ENCODE peak calls at places on chromosomes 5 and 9, in ten cellular contexts. I is fibroblast of lung; X is iPS DF 6.9; J is activated CD4-positive, alpha-beta T cell treated with anti-CD3 and anti-CD28 coated beads, Interleukin-2, amount 50 U/mL, for 24 hours; K is HFF-Myc; M is HS-5; E is WTC11; U is non-pigmented ciliary epithelial cell; N is AG09319; P is GM10248. T is an unnamed sample.

GRCh38 chr5:53037141-53037859 is 48.1 kb downstream of the ITGA2 start:
- DNase-seq in I (peak), X (no peak), J (no peak), K (no peak), M (peak), E (no peak), U (peak), N (no peak), P (no peak), T (no peak)

GRCh38 chr5:179326176-179326997 is 18.9 kb downstream of the ADAMTS2 start:
- DNase-seq in I (peak), X (no peak), J (no peak), K (peak), M (no peak), E (peak), U (no peak), N (peak), P (no peak), T (peak)

GRCh38 chr9:112884086-112884485 is 6.6 kb downstream of the SLC46A2 start:
- DNase-seq in I (peak), X (no peak), J (no peak), K (no peak), M (no peak), E (no peak), U (no peak), N (no peak), P (no peak), T (no peak)

GRCh38 chr5:52794519-52794918 is 6.8 kb downstream of the ITGA1 start:
- DNase-seq in I (no peak), X (no peak), J (no peak), K (no peak), M (no peak), E (no peak), U (no peak), N (no peak), P (no peak), T (no peak)

GRCh38 chr5:136016945-136017530 is 11.8 kb upstream of the TGFBI start:
- DNase-seq in I (peak), X (no peak), J (no peak), K (no peak), M (peak), E (no peak), U (no peak), N (peak), P (no peak), T (no peak)

GRCh38 chr9:81822967-81823366 is 105.3 kb upstream of the SPATA31D4 start:
- DNase-seq in I (peak), X (no peak), J (no peak), K (no peak), M (no peak), E (no peak), U (no peak), N (no peak), P (no peak), T (no peak)

GRCh38 chr9:94126844-94127243 is 42.6 kb downstream of the PTPDC1 start:
- DNase-seq in I (no peak), X (no peak), J (no peak), K (no peak), M (no peak), E (no peak), U (no peak), N (no peak), P (no peak), T (no peak)

GRCh38 chr9:137466041-137466799 is 7.1 kb upstream of the NSMF start:
- DNase-seq in I (no peak), X (no peak), J (no peak), K (no peak), M (no peak), E (no peak), U (no peak), N (no peak), P (no peak), T (no peak)

GRCh38 chr5:169801324-169801777 is 164.3 kb downstream of the DOCK2 start:
- DNase-seq in I (peak), X (no peak), J (no peak), K (peak), M (peak), E (no peak), U (peak), N (no peak), P (no peak), T (no peak)

GRCh38 chr9:14417230-14417629 is 103.3 kb upstream of the NFIB start:
- DNase-seq in I (peak), X (no peak), J (no peak), K (no peak), M (no peak), E (no peak), U (no peak), N (no peak), P (no peak), T (no peak)

GRCh38 chr5:56360816-56361215 is 127.7 kb upstream of the ANKRD55 start:
- DNase-seq in I (peak), X (no peak), J (no peak), K (no peak), M (no peak), E (no peak), U (peak), N (no peak), P (no peak), T (no peak)

GRCh38 chr9:114343471-114344187 is 14.0 kb downstream of the ORM2 start:
- DNase-seq in I (no peak), X (no peak), J (no peak), K (no peak), M (no peak), E (no peak), U (no peak), N (no peak), P (no peak), T (no peak)

GRCh38 chr5:170791325-170791954 is 7.9 kb downstream of the GABRP start:
- DNase-seq in I (peak), X (peak), J (no peak), K (no peak), M (peak), E (peak), U (peak), N (peak), P (peak), T (peak)

GRCh38 chr5:122154910-122155309 is 25.6 kb downstream of the ZNF474 start:
- DNase-seq in I (peak), X (no peak), J (no peak), K (no peak), M (no peak), E (no peak), U (peak), N (no peak), P (no peak), T (no peak)

GRCh38 chr9:128323192-128323730 is 622 bp downstream of the COQ4 start:
- DNase-seq in I (peak), X (no peak), J (no peak), K (no peak), M (no peak), E (no peak), U (no peak), N (no peak), P (no peak), T (no peak)

GRCh38 chr5:111072949-111073682 is 1.6 kb downstream of the TSLP start:
- DNase-seq in I (peak), X (no peak), J (no peak), K (no peak), M (no peak), E (peak), U (no peak), N (no peak), P (peak), T (no peak)

GRCh38 chr9:122948313-122948712 is 7.5 kb downstream of the RABGAP1 start:
- DNase-seq in I (no peak), X (no peak), J (no peak), K (no peak), M (no peak), E (no peak), U (no peak), N (no peak), P (no peak), T (no peak)

GRCh38 chr5:1268056-1268455 is 26.8 kb downstream of the TERT start:
- DNase-seq in I (no peak), X (no peak), J (no peak), K (no peak), M (no peak), E (no peak), U (no peak), N (no peak), P (no peak), T (no peak)

GRCh38 chr9:21686738-21687137 is 115.7 kb upstream of the MTAP start:
- DNase-seq in I (peak), X (no peak), J (no peak), K (no peak), M (no peak), E (no peak), U (no peak), N (no peak), P (no peak), T (no peak)

GRCh38 chr9:107484117-107484723 is 5.3 kb downstream of the KLF4 start:
- DNase-seq in I (peak), X (no peak), J (no peak), K (peak), M (peak), E (peak), U (peak), N (peak), P (peak), T (no peak)

GRCh38 chr5:27020965-27021364 is 17.4 kb downstream of the CDH9 start:
- DNase-seq in I (peak), X (no peak), J (no peak), K (no peak), M (peak), E (no peak), U (no peak), N (no peak), P (no peak), T (no peak)

GRCh38 chr9:136252281-136252680 is 6.7 kb upstream of the QSOX2 start:
- DNase-seq in I (no peak), X (no peak), J (no peak), K (no peak), M (no peak), E (no peak), U (no peak), N (no peak), P (no peak), T (no peak)

GRCh38 chr9:104895572-104895971 is 32.4 kb downstream of the ABCA1 start:
- DNase-seq in I (peak), X (no peak), J (no peak), K (peak), M (peak), E (no peak), U (peak), N (peak), P (no peak), T (no peak)

GRCh38 chr9:121285835-121286687 is 18.1 kb downstream of the GSN start:
- DNase-seq in I (peak), X (no peak), J (no peak), K (no peak), M (no peak), E (peak), U (no peak), N (no peak), P (no peak), T (peak)

GRCh38 chr5:100790170-100790665 is 112.9 kb downstream of the ST8SIA4 start:
- DNase-seq in I (no peak), X (no peak), J (no peak), K (no peak), M (no peak), E (peak), U (no peak), N (no peak), P (no peak), T (peak)

GRCh38 chr5:147752666-147753290 is 29.8 kb downstream of the JAKMIP2 start:
- DNase-seq in I (no peak), X (no peak), J (no peak), K (no peak), M (no peak), E (no peak), U (no peak), N (no peak), P (no peak), T (no peak)

GRCh38 chr5:169065400-169065799 is 235.5 kb downstream of the SLIT3 start:
- DNase-seq in I (no peak), X (no peak), J (no peak), K (no peak), M (no peak), E (no peak), U (no peak), N (no peak), P (no peak), T (no peak)

GRCh38 chr5:163509288-163510040 is 4.0 kb downstream of the MAT2B start:
- DNase-seq in I (peak), X (no peak), J (no peak), K (no peak), M (no peak), E (no peak), U (no peak), N (no peak), P (no peak), T (no peak)

GRCh38 chr9:118268046-118268445 is 563.8 kb downstream of the TLR4 start:
- DNase-seq in I (no peak), X (no peak), J (no peak), K (no peak), M (no peak), E (no peak), U (no peak), N (no peak), P (no peak), T (no peak)

GRCh38 chr5:122498163-122498562 is 186.1 kb downstream of the SNCAIP start:
- DNase-seq in I (no peak), X (peak), J (no peak), K (no peak), M (no peak), E (peak), U (no peak), N (no peak), P (no peak), T (peak)

GRCh38 chr5:96476654-96477053 is 43.6 kb upstream of the PCSK1 start:
- DNase-seq in I (peak), X (no peak), J (no peak), K (peak), M (no peak), E (no peak), U (peak), N (no peak), P (no peak), T (no peak)

GRCh38 chr5:125002727-125003598 is 256.5 kb upstream of the ZNF608 start:
- DNase-seq in I (peak), X (no peak), J (no peak), K (no peak), M (no peak), E (no peak), U (no peak), N (no peak), P (no peak), T (no peak)

GRCh38 chr9:95807326-95807947 is 68.1 kb upstream of the ERCC6L2 start:
- DNase-seq in I (no peak), X (no peak), J (no peak), K (no peak), M (no peak), E (no peak), U (no peak), N (no peak), P (no peak), T (no peak)

GRCh38 chr5:151717390-151717789 is 30.7 kb upstream of the SPARC start:
- DNase-seq in I (no peak), X (no peak), J (no peak), K (no peak), M (no peak), E (no peak), U (no peak), N (no peak), P (no peak), T (no peak)

GRCh38 chr9:126756876-126757415 is 47.9 kb upstream of the ZBTB43 start:
- DNase-seq in I (no peak), X (no peak), J (no peak), K (no peak), M (no peak), E (no peak), U (no peak), N (no peak), P (no peak), T (no peak)

GRCh38 chr5:96157841-96158291 is 196.2 kb upstream of the ELL2 start:
- DNase-seq in I (peak), X (no peak), J (no peak), K (no peak), M (no peak), E (no peak), U (no peak), N (no peak), P (no peak), T (no peak)

GRCh38 chr9:130948266-130948665 is 9.2 kb upstream of the FIBCD1 start:
- DNase-seq in I (no peak), X (no peak), J (no peak), K (no peak), M (no peak), E (no peak), U (no peak), N (no peak), P (no peak), T (no peak)